ENCODE peak calls at places on chromosomes 3 and 15, in nine cellular contexts. One of them, this sample, is unnamed.

GRCh38 chr15:29568840-29569532 is 253.3 kb downstream of the TJP1 start:
- DNase-seq in nephron progenitor cell: peak; percentile 27
- DNase-seq in AML-193: no peak
- DNase-seq in uterus: no peak
- DNase-seq in germinal center: no peak
- DNase-seq in CD4-positive, CD25-positive, alpha-beta regulatory T cell: no peak
- DNase-seq in esophagus squamous epithelium: no peak
- DNase-seq in NCI-H69: peak; percentile 84
- DNase-seq in mammary epithelial cell: peak; percentile 26
- DNase-seq in this sample: peak; percentile 28

GRCh38 chr3:64900916-64901903 is 213.4 kb upstream of the ADAMTS9 start:
- DNase-seq in nephron progenitor cell: no peak
- DNase-seq in AML-193: no peak
- DNase-seq in uterus: no peak
- DNase-seq in germinal center: no peak
- DNase-seq in CD4-positive, CD25-positive, alpha-beta regulatory T cell: no peak
- DNase-seq in esophagus squamous epithelium: no peak
- DNase-seq in NCI-H69: no peak
- DNase-seq in mammary epithelial cell: no peak
- DNase-seq in this sample: no peak

GRCh38 chr3:190562866-190563525 is 49.1 kb downstream of the IL1RAP start:
- DNase-seq in nephron progenitor cell: no peak
- DNase-seq in AML-193: no peak
- DNase-seq in uterus: no peak
- DNase-seq in germinal center: no peak
- DNase-seq in CD4-positive, CD25-positive, alpha-beta regulatory T cell: no peak
- DNase-seq in esophagus squamous epithelium: no peak
- DNase-seq in NCI-H69: no peak
- DNase-seq in mammary epithelial cell: no peak
- DNase-seq in this sample: peak; percentile 76

GRCh38 chr3:13233487-13234154 is 160.4 kb upstream of the IQSEC1 start:
- DNase-seq in nephron progenitor cell: no peak
- DNase-seq in AML-193: no peak
- DNase-seq in uterus: no peak
- DNase-seq in germinal center: no peak
- DNase-seq in CD4-positive, CD25-positive, alpha-beta regulatory T cell: no peak
- DNase-seq in esophagus squamous epithelium: no peak
- DNase-seq in NCI-H69: no peak
- DNase-seq in mammary epithelial cell: no peak
- DNase-seq in this sample: no peak

GRCh38 chr15:94206463-94207167 is 24.7 kb upstream of the MCTP2 start:
- DNase-seq in nephron progenitor cell: no peak
- DNase-seq in AML-193: peak; percentile 98
- DNase-seq in uterus: no peak
- DNase-seq in germinal center: no peak
- DNase-seq in CD4-positive, CD25-positive, alpha-beta regulatory T cell: no peak
- DNase-seq in esophagus squamous epithelium: no peak
- DNase-seq in NCI-H69: no peak
- DNase-seq in mammary epithelial cell: peak; percentile 94
- DNase-seq in this sample: no peak

GRCh38 chr15:72902245-72902928 is 118.8 kb upstream of the ADPGK start:
- DNase-seq in nephron progenitor cell: peak; percentile 46
- DNase-seq in AML-193: no peak
- DNase-seq in uterus: no peak
- DNase-seq in germinal center: no peak
- DNase-seq in CD4-positive, CD25-positive, alpha-beta regulatory T cell: no peak
- DNase-seq in esophagus squamous epithelium: no peak
- DNase-seq in NCI-H69: peak; percentile 14
- DNase-seq in mammary epithelial cell: no peak
- DNase-seq in this sample: no peak

GRCh38 chr3:162236949-162237348 is 740.3 kb downstream of the OTOL1 start:
- DNase-seq in nephron progenitor cell: no peak
- DNase-seq in AML-193: no peak
- DNase-seq in uterus: no peak
- DNase-seq in germinal center: no peak
- DNase-seq in CD4-positive, CD25-positive, alpha-beta regulatory T cell: no peak
- DNase-seq in esophagus squamous epithelium: no peak
- DNase-seq in NCI-H69: no peak
- DNase-seq in mammary epithelial cell: no peak
- DNase-seq in this sample: no peak

GRCh38 chr15:65981837-65982696 is 112.8 kb downstream of the RAB11A start:
- DNase-seq in nephron progenitor cell: peak; percentile 70
- DNase-seq in AML-193: no peak
- DNase-seq in uterus: no peak
- DNase-seq in germinal center: peak; percentile 90
- DNase-seq in CD4-positive, CD25-positive, alpha-beta regulatory T cell: peak; percentile 45
- DNase-seq in esophagus squamous epithelium: no peak
- DNase-seq in NCI-H69: peak; percentile 95
- DNase-seq in mammary epithelial cell: peak; percentile 32
- DNase-seq in this sample: no peak

GRCh38 chr3:45226206-45226915 is at the start of gene TMEM158:
- DNase-seq in nephron progenitor cell: peak; percentile 93
- DNase-seq in AML-193: peak; percentile 43
- DNase-seq in uterus: peak; percentile 89
- DNase-seq in germinal center: peak; percentile 82
- DNase-seq in CD4-positive, CD25-positive, alpha-beta regulatory T cell: peak; percentile 20
- DNase-seq in esophagus squamous epithelium: no peak
- DNase-seq in NCI-H69: peak; percentile 76
- DNase-seq in mammary epithelial cell: peak; percentile 81
- DNase-seq in this sample: peak; percentile 77

GRCh38 chr15:62565620-62566019 is 400.5 kb upstream of the C2CD4B start:
- DNase-seq in nephron progenitor cell: no peak
- DNase-seq in AML-193: no peak
- DNase-seq in uterus: no peak
- DNase-seq in germinal center: no peak
- DNase-seq in CD4-positive, CD25-positive, alpha-beta regulatory T cell: no peak
- DNase-seq in esophagus squamous epithelium: no peak
- DNase-seq in NCI-H69: peak; percentile 58
- DNase-seq in mammary epithelial cell: no peak
- DNase-seq in this sample: no peak

GRCh38 chr15:59843609-59844008 is 154.5 kb upstream of the BNIP2 start:
- DNase-seq in nephron progenitor cell: no peak
- DNase-seq in AML-193: no peak
- DNase-seq in uterus: no peak
- DNase-seq in germinal center: no peak
- DNase-seq in CD4-positive, CD25-positive, alpha-beta regulatory T cell: no peak
- DNase-seq in esophagus squamous epithelium: no peak
- DNase-seq in NCI-H69: peak; percentile 59
- DNase-seq in mammary epithelial cell: no peak
- DNase-seq in this sample: no peak

GRCh38 chr15:80568298-80568697 is 126.8 kb upstream of the ABHD17C start:
- DNase-seq in nephron progenitor cell: no peak
- DNase-seq in AML-193: no peak
- DNase-seq in uterus: no peak
- DNase-seq in germinal center: no peak
- DNase-seq in CD4-positive, CD25-positive, alpha-beta regulatory T cell: no peak
- DNase-seq in esophagus squamous epithelium: no peak
- DNase-seq in NCI-H69: no peak
- DNase-seq in mammary epithelial cell: peak; percentile 51
- DNase-seq in this sample: peak; percentile 66

GRCh38 chr3:71397046-71397445 is 186.5 kb downstream of the FOXP1 start:
- DNase-seq in nephron progenitor cell: no peak
- DNase-seq in AML-193: peak; percentile 22
- DNase-seq in uterus: no peak
- DNase-seq in germinal center: no peak
- DNase-seq in CD4-positive, CD25-positive, alpha-beta regulatory T cell: no peak
- DNase-seq in esophagus squamous epithelium: no peak
- DNase-seq in NCI-H69: peak; percentile 52
- DNase-seq in mammary epithelial cell: no peak
- DNase-seq in this sample: peak; percentile 20

GRCh38 chr3:86995537-86995936 is 4.6 kb upstream of the VGLL3 start:
- DNase-seq in nephron progenitor cell: no peak
- DNase-seq in AML-193: no peak
- DNase-seq in uterus: no peak
- DNase-seq in germinal center: no peak
- DNase-seq in CD4-positive, CD25-positive, alpha-beta regulatory T cell: no peak
- DNase-seq in esophagus squamous epithelium: no peak
- DNase-seq in NCI-H69: no peak
- DNase-seq in mammary epithelial cell: peak; percentile 74
- DNase-seq in this sample: peak; percentile 95

GRCh38 chr15:41841131-41841530 is 2.5 kb downstream of the PLA2G4B start:
- DNase-seq in nephron progenitor cell: no peak
- DNase-seq in AML-193: no peak
- DNase-seq in uterus: no peak
- DNase-seq in germinal center: no peak
- DNase-seq in CD4-positive, CD25-positive, alpha-beta regulatory T cell: no peak
- DNase-seq in esophagus squamous epithelium: no peak
- DNase-seq in NCI-H69: no peak
- DNase-seq in mammary epithelial cell: no peak
- DNase-seq in this sample: no peak

GRCh38 chr3:43048470-43048869 is 57.4 kb downstream of the POMGNT2 start:
- DNase-seq in nephron progenitor cell: no peak
- DNase-seq in AML-193: no peak
- DNase-seq in uterus: no peak
- DNase-seq in germinal center: no peak
- DNase-seq in CD4-positive, CD25-positive, alpha-beta regulatory T cell: no peak
- DNase-seq in esophagus squamous epithelium: no peak
- DNase-seq in NCI-H69: no peak
- DNase-seq in mammary epithelial cell: no peak
- DNase-seq in this sample: no peak

GRCh38 chr3:32009957-32010356 is 28.4 kb downstream of the ZNF860 start:
- DNase-seq in nephron progenitor cell: no peak
- DNase-seq in AML-193: no peak
- DNase-seq in uterus: no peak
- DNase-seq in germinal center: peak; percentile 68
- DNase-seq in CD4-positive, CD25-positive, alpha-beta regulatory T cell: no peak
- DNase-seq in esophagus squamous epithelium: no peak
- DNase-seq in NCI-H69: no peak
- DNase-seq in mammary epithelial cell: no peak
- DNase-seq in this sample: no peak

GRCh38 chr15:25675396-25675795 is 187.7 kb downstream of the ATP10A start:
- DNase-seq in nephron progenitor cell: no peak
- DNase-seq in AML-193: no peak
- DNase-seq in uterus: no peak
- DNase-seq in germinal center: no peak
- DNase-seq in CD4-positive, CD25-positive, alpha-beta regulatory T cell: no peak
- DNase-seq in esophagus squamous epithelium: no peak
- DNase-seq in NCI-H69: no peak
- DNase-seq in mammary epithelial cell: no peak
- DNase-seq in this sample: no peak

GRCh38 chr3:146067048-146067447 is 93.9 kb downstream of the PLOD2 start:
- DNase-seq in nephron progenitor cell: no peak
- DNase-seq in AML-193: no peak
- DNase-seq in uterus: no peak
- DNase-seq in germinal center: no peak
- DNase-seq in CD4-positive, CD25-positive, alpha-beta regulatory T cell: no peak
- DNase-seq in esophagus squamous epithelium: no peak
- DNase-seq in NCI-H69: no peak
- DNase-seq in mammary epithelial cell: peak; percentile 50
- DNase-seq in this sample: peak; percentile 48

GRCh38 chr15:91926871-91927270 is 73.4 kb downstream of the SLCO3A1 start:
- DNase-seq in nephron progenitor cell: no peak
- DNase-seq in AML-193: no peak
- DNase-seq in uterus: no peak
- DNase-seq in germinal center: no peak
- DNase-seq in CD4-positive, CD25-positive, alpha-beta regulatory T cell: no peak
- DNase-seq in esophagus squamous epithelium: no peak
- DNase-seq in NCI-H69: peak; percentile 89
- DNase-seq in mammary epithelial cell: no peak
- DNase-seq in this sample: no peak

GRCh38 chr3:186141776-186142175 is 32.9 kb upstream of the ETV5 start:
- DNase-seq in nephron progenitor cell: no peak
- DNase-seq in AML-193: no peak
- DNase-seq in uterus: no peak
- DNase-seq in germinal center: no peak
- DNase-seq in CD4-positive, CD25-positive, alpha-beta regulatory T cell: no peak
- DNase-seq in esophagus squamous epithelium: no peak
- DNase-seq in NCI-H69: no peak
- DNase-seq in mammary epithelial cell: no peak
- DNase-seq in this sample: no peak

GRCh38 chr15:70220444-70220937 is 122.8 kb upstream of the TLE3 start:
- DNase-seq in nephron progenitor cell: no peak
- DNase-seq in AML-193: no peak
- DNase-seq in uterus: no peak
- DNase-seq in germinal center: no peak
- DNase-seq in CD4-positive, CD25-positive, alpha-beta regulatory T cell: no peak
- DNase-seq in esophagus squamous epithelium: no peak
- DNase-seq in NCI-H69: peak; percentile 69
- DNase-seq in mammary epithelial cell: no peak
- DNase-seq in this sample: no peak

GRCh38 chr15:59941612-59942011 is 62.5 kb upstream of the FOXB1 start:
- DNase-seq in nephron progenitor cell: no peak
- DNase-seq in AML-193: no peak
- DNase-seq in uterus: no peak
- DNase-seq in germinal center: no peak
- DNase-seq in CD4-positive, CD25-positive, alpha-beta regulatory T cell: no peak
- DNase-seq in esophagus squamous epithelium: no peak
- DNase-seq in NCI-H69: no peak
- DNase-seq in mammary epithelial cell: no peak
- DNase-seq in this sample: peak; percentile 16

GRCh38 chr3:38724392-38724736 is 74.9 kb upstream of the SCN5A start:
- DNase-seq in nephron progenitor cell: no peak
- DNase-seq in AML-193: no peak
- DNase-seq in uterus: no peak
- DNase-seq in germinal center: no peak
- DNase-seq in CD4-positive, CD25-positive, alpha-beta regulatory T cell: no peak
- DNase-seq in esophagus squamous epithelium: no peak
- DNase-seq in NCI-H69: peak; percentile 61
- DNase-seq in mammary epithelial cell: peak; percentile 16
- DNase-seq in this sample: no peak

GRCh38 chr3:136281966-136282554 is 31.9 kb downstream of the PCCB start:
- DNase-seq in nephron progenitor cell: no peak
- DNase-seq in AML-193: no peak
- DNase-seq in uterus: no peak
- DNase-seq in germinal center: peak; percentile 44
- DNase-seq in CD4-positive, CD25-positive, alpha-beta regulatory T cell: peak; percentile 2
- DNase-seq in esophagus squamous epithelium: no peak
- DNase-seq in NCI-H69: no peak
- DNase-seq in mammary epithelial cell: no peak
- DNase-seq in this sample: no peak

GRCh38 chr15:35159170-35159569 is 74.1 kb upstream of the NANOGP8 start:
- DNase-seq in nephron progenitor cell: no peak
- DNase-seq in AML-193: no peak
- DNase-seq in uterus: no peak
- DNase-seq in germinal center: no peak
- DNase-seq in CD4-positive, CD25-positive, alpha-beta regulatory T cell: no peak
- DNase-seq in esophagus squamous epithelium: no peak
- DNase-seq in NCI-H69: no peak
- DNase-seq in mammary epithelial cell: no peak
- DNase-seq in this sample: peak; percentile 9

GRCh38 chr3:102129774-102130608 is 280.7 kb downstream of the NFKBIZ start:
- DNase-seq in nephron progenitor cell: no peak
- DNase-seq in AML-193: no peak
- DNase-seq in uterus: peak; percentile 81
- DNase-seq in germinal center: no peak
- DNase-seq in CD4-positive, CD25-positive, alpha-beta regulatory T cell: no peak
- DNase-seq in esophagus squamous epithelium: no peak
- DNase-seq in NCI-H69: no peak
- DNase-seq in mammary epithelial cell: peak; percentile 93
- DNase-seq in this sample: peak; percentile 21

This sample was measured in trophoblast cell.